ENCODE peak calls at places on chromosomes 16 and 17, in four cellular contexts. W is effector CD4-positive, alpha-beta T cell; P is stimulated activated CD4-positive, alpha-beta T cell treated with anti-CD3 and anti-CD28 coated beads, Interleukin-4, amount 100 ng/mL, for 48 hours; M is EL. L is an unnamed sample.

GRCh38 chr17:48723555-48724239 is 712 bp downstream of the PRAC2 start:
- DNase-seq in P (no peak), M (peak), W (no peak), L (no peak)

GRCh38 chr17:77879226-77879895 is 79.1 kb upstream of the TNRC6C start:
- DNase-seq in M (no peak), W (no peak), P (no peak), L (no peak)

GRCh38 chr16:85333744-85334640 is 221.7 kb upstream of the CIBAR2 start:
- DNase-seq in W (no peak), P (no peak), M (no peak), L (no peak)

GRCh38 chr16:54934536-54935410 is 4.1 kb downstream of the IRX5 start:
- DNase-seq in M (peak), P (no peak), W (no peak), L (no peak)

GRCh38 chr17:51365090-51365489 is 104.7 kb downstream of the UTP18 start:
- DNase-seq in M (no peak), P (no peak), W (no peak), L (no peak)

GRCh38 chr17:77214743-77215142 is 74.0 kb downstream of the SEC14L1 start:
- DNase-seq in M (peak), W (no peak), P (no peak), L (peak)

GRCh38 chr17:2289878-2290478 is 13.6 kb downstream of the SMG6 start:
- DNase-seq in W (no peak), P (no peak), M (peak), L (peak)

GRCh38 chr17:49603238-49603637 is 27.6 kb downstream of the NXPH3 start:
- DNase-seq in M (no peak), P (no peak), W (no peak), L (no peak)

GRCh38 chr17:3718251-3718650 is 5.5 kb upstream of the HASPIN start:
- DNase-seq in M (no peak), W (no peak), P (no peak), L (no peak)

GRCh38 chr16:9219811-9220210 is 128.4 kb downstream of the HAPSTR1 start:
- DNase-seq in W (no peak), P (no peak), M (no peak), L (no peak)

GRCh38 chr17:48615212-48615962 is at the start of gene HOXB8:
- DNase-seq in M (no peak), W (no peak), P (no peak), L (no peak)

GRCh38 chr17:58136669-58137279 is 11.4 kb upstream of the OR4D1 start:
- DNase-seq in P (no peak), M (no peak), W (no peak), L (no peak)

GRCh38 chr17:68318103-68318991 is 27.1 kb downstream of the ARSG start:
- DNase-seq in M (peak), W (no peak), P (no peak), L (peak)

GRCh38 chr17:32626371-32626770 is 139.6 kb downstream of the CDK5R1 start:
- DNase-seq in M (no peak), P (no peak), W (no peak), L (no peak)

GRCh38 chr17:39623356-39623950 is 3.3 kb upstream of the PPP1R1B start:
- DNase-seq in P (peak), W (peak), M (peak), L (peak)

GRCh38 chr16:68756250-68757051 is 19.4 kb downstream of the CDH1 start:
- DNase-seq in M (no peak), P (peak), W (no peak), L (no peak)

GRCh38 chr16:74742051-74742481 is 32.6 kb downstream of the FA2H start:
- DNase-seq in P (no peak), M (no peak), W (no peak), L (no peak)

GRCh38 chr17:77963441-77963840 is 4.9 kb downstream of the TNRC6C start:
- DNase-seq in W (peak), M (peak), P (no peak), L (peak)

GRCh38 chr16:3810198-3810664 is 70.3 kb downstream of the CREBBP start:
- DNase-seq in W (no peak), P (no peak), M (no peak), L (no peak)

GRCh38 chr17:63420868-63421680 is 25.0 kb downstream of the CYB561 start:
- DNase-seq in P (no peak), W (no peak), M (no peak), L (no peak)

GRCh38 chr17:21289902-21290571 is 5.5 kb downstream of the MAP2K3 start:
- DNase-seq in M (no peak), W (no peak), P (no peak), L (no peak)

GRCh38 chr17:45296003-45296832 is 20.6 kb downstream of the MAP3K14 start:
- DNase-seq in W (no peak), M (peak), P (no peak), L (peak)

GRCh38 chr17:65586899-65587298 is 25.5 kb upstream of the AXIN2 start:
- DNase-seq in W (no peak), M (no peak), P (no peak), L (no peak)

GRCh38 chr16:1655909-1656807 is 21.9 kb upstream of the JPT2 start:
- DNase-seq in P (no peak), W (no peak), M (no peak), L (no peak)

GRCh38 chr17:50205111-50205821 is 3.8 kb upstream of the COL1A1 start:
- DNase-seq in M (peak), P (no peak), W (no peak), L (peak)

GRCh38 chr17:19728114-19728495 is 11.7 kb upstream of the SLC47A2 start:
- DNase-seq in M (peak), P (no peak), W (no peak), L (peak)

GRCh38 chr17:7435676-7436555 is 681 bp downstream of the TMEM102 start:
- DNase-seq in M (peak), P (peak), W (peak), L (no peak)

GRCh38 chr17:76543482-76544122 is 3.8 kb downstream of the PRCD start:
- DNase-seq in P (no peak), W (no peak), M (no peak), L (no peak)

GRCh38 chr17:2058521-2059124 is 3.7 kb downstream of the HIC1 start:
- DNase-seq in P (peak), W (peak), M (no peak), L (peak)

GRCh38 chr16:85400305-85401205 is 212.6 kb upstream of the GSE1 start:
- DNase-seq in W (no peak), M (no peak), P (no peak), L (no peak)